ENCODE peak calls at places on chromosomes 4 and X, in five cellular contexts. One of them, this sample, is unnamed.

GRCh38 chrX:31483336-31483735 is 411.5 kb upstream of the FTHL17 start:
- DNase-seq in DMS79 treated with DMSO at 0.1 percent for 48 hours: no peak
- DNase-seq in HCT116: no peak
- DNase-seq in activated T-helper 1 cell treated with anti-CD3 and anti-CD28 coated beads, Interleukin-2, amount 50 U/mL, for 16 hours: no peak
- DNase-seq in fibroblast of mammary gland: peak; percentile 74
- DNase-seq in this sample: peak; percentile 63

GRCh38 chrX:131271274-131271673 is 17.8 kb downstream of the IGSF1 start:
- DNase-seq in DMS79 treated with DMSO at 0.1 percent for 48 hours: no peak
- DNase-seq in HCT116: no peak
- DNase-seq in activated T-helper 1 cell treated with anti-CD3 and anti-CD28 coated beads, Interleukin-2, amount 50 U/mL, for 16 hours: no peak
- DNase-seq in fibroblast of mammary gland: no peak
- DNase-seq in this sample: no peak

GRCh38 chrX:130330706-130331105 is 9.0 kb upstream of the SLC25A14 start:
- DNase-seq in DMS79 treated with DMSO at 0.1 percent for 48 hours: peak; percentile 30
- DNase-seq in HCT116: peak; percentile 64
- DNase-seq in activated T-helper 1 cell treated with anti-CD3 and anti-CD28 coated beads, Interleukin-2, amount 50 U/mL, for 16 hours: no peak
- DNase-seq in fibroblast of mammary gland: peak; percentile 48
- DNase-seq in this sample: peak; percentile 39

GRCh38 chr4:141646969-141647368 is 10.6 kb downstream of the IL15 start:
- DNase-seq in DMS79 treated with DMSO at 0.1 percent for 48 hours: no peak
- DNase-seq in HCT116: no peak
- DNase-seq in activated T-helper 1 cell treated with anti-CD3 and anti-CD28 coated beads, Interleukin-2, amount 50 U/mL, for 16 hours: no peak
- DNase-seq in fibroblast of mammary gland: no peak
- DNase-seq in this sample: no peak

GRCh38 chr4:80138556-80139538 is 58.5 kb upstream of the PRDM8 start:
- DNase-seq in DMS79 treated with DMSO at 0.1 percent for 48 hours: no peak
- DNase-seq in HCT116: no peak
- DNase-seq in activated T-helper 1 cell treated with anti-CD3 and anti-CD28 coated beads, Interleukin-2, amount 50 U/mL, for 16 hours: no peak
- DNase-seq in fibroblast of mammary gland: peak; percentile 82
- DNase-seq in this sample: peak; percentile 79

GRCh38 chr4:168057412-168057811 is 34.9 kb upstream of the ANXA10 start:
- DNase-seq in DMS79 treated with DMSO at 0.1 percent for 48 hours: no peak
- DNase-seq in HCT116: no peak
- DNase-seq in activated T-helper 1 cell treated with anti-CD3 and anti-CD28 coated beads, Interleukin-2, amount 50 U/mL, for 16 hours: no peak
- DNase-seq in fibroblast of mammary gland: no peak
- DNase-seq in this sample: no peak

GRCh38 chrX:57595381-57595811 is 3.6 kb downstream of the ZXDB start:
- DNase-seq in DMS79 treated with DMSO at 0.1 percent for 48 hours: no peak
- DNase-seq in HCT116: no peak
- DNase-seq in activated T-helper 1 cell treated with anti-CD3 and anti-CD28 coated beads, Interleukin-2, amount 50 U/mL, for 16 hours: no peak
- DNase-seq in fibroblast of mammary gland: peak; percentile 82
- DNase-seq in this sample: peak; percentile 83

GRCh38 chrX:132463411-132463810 is 25.4 kb downstream of the MBNL3 start:
- DNase-seq in DMS79 treated with DMSO at 0.1 percent for 48 hours: no peak
- DNase-seq in HCT116: peak; percentile 8
- DNase-seq in activated T-helper 1 cell treated with anti-CD3 and anti-CD28 coated beads, Interleukin-2, amount 50 U/mL, for 16 hours: no peak
- DNase-seq in fibroblast of mammary gland: peak; percentile 51
- DNase-seq in this sample: no peak

GRCh38 chr4:56261027-56261426 is 126.3 kb downstream of the AASDH start:
- DNase-seq in DMS79 treated with DMSO at 0.1 percent for 48 hours: no peak
- DNase-seq in HCT116: no peak
- DNase-seq in activated T-helper 1 cell treated with anti-CD3 and anti-CD28 coated beads, Interleukin-2, amount 50 U/mL, for 16 hours: no peak
- DNase-seq in fibroblast of mammary gland: no peak
- DNase-seq in this sample: no peak

GRCh38 chrX:95040104-95040503 is 1366.1 kb downstream of the FAM133A start:
- DNase-seq in DMS79 treated with DMSO at 0.1 percent for 48 hours: no peak
- DNase-seq in HCT116: no peak
- DNase-seq in activated T-helper 1 cell treated with anti-CD3 and anti-CD28 coated beads, Interleukin-2, amount 50 U/mL, for 16 hours: no peak
- DNase-seq in fibroblast of mammary gland: no peak
- DNase-seq in this sample: no peak

GRCh38 chrX:71450433-71451106 is 82.3 kb upstream of the OGT start:
- DNase-seq in DMS79 treated with DMSO at 0.1 percent for 48 hours: no peak
- DNase-seq in HCT116: no peak
- DNase-seq in activated T-helper 1 cell treated with anti-CD3 and anti-CD28 coated beads, Interleukin-2, amount 50 U/mL, for 16 hours: no peak
- DNase-seq in fibroblast of mammary gland: no peak
- DNase-seq in this sample: no peak

GRCh38 chr4:170875868-170876267 is 786.1 kb upstream of the AADAT start:
- DNase-seq in DMS79 treated with DMSO at 0.1 percent for 48 hours: no peak
- DNase-seq in HCT116: peak; percentile 22
- DNase-seq in activated T-helper 1 cell treated with anti-CD3 and anti-CD28 coated beads, Interleukin-2, amount 50 U/mL, for 16 hours: no peak
- DNase-seq in fibroblast of mammary gland: no peak
- DNase-seq in this sample: no peak

GRCh38 chrX:40012800-40013682 is 84.7 kb downstream of the BCOR start:
- DNase-seq in DMS79 treated with DMSO at 0.1 percent for 48 hours: peak; percentile 26
- DNase-seq in HCT116: no peak
- DNase-seq in activated T-helper 1 cell treated with anti-CD3 and anti-CD28 coated beads, Interleukin-2, amount 50 U/mL, for 16 hours: no peak
- DNase-seq in fibroblast of mammary gland: peak; percentile 59
- DNase-seq in this sample: peak; percentile 56

This sample was measured in AG10803.